ENCODE peak calls at places on chromosome 12, in nine cellular contexts. S is uterus, Z is A549, M is ovary, U is brain microvascular endothelial cell, Q is pancreas, L is fibroblast of lung, G is gastrocnemius medialis, H is HCT116. F is an unnamed sample.

GRCh38 chr12:1691123-1692007 is 495 bp downstream of the ADIPOR2 start:
- DNase-seq in S (peak; percentile 32), Z (no peak), M (no peak), U (no peak), Q (peak; percentile 38), L (no peak), G (no peak), H (no peak), F (peak; percentile 35)

GRCh38 chr12:92199846-92200576 is 54.4 kb upstream of the BTG1 start:
- DNase-seq in S (no peak), Z (no peak), M (no peak), U (no peak), Q (no peak), L (peak; percentile 69), G (no peak), H (no peak), F (no peak)

GRCh38 chr12:60819794-60820193 is 1224.0 kb downstream of the SLC16A7 start:
- DNase-seq in S (no peak), Z (no peak), M (no peak), U (no peak), Q (no peak), L (no peak), G (no peak), H (no peak), F (no peak)

GRCh38 chr12:15827136-15827535 is 37.9 kb upstream of the EPS8 start:
- DNase-seq in S (no peak), Z (no peak), M (no peak), U (no peak), Q (no peak), L (no peak), G (no peak), H (no peak), F (no peak)

GRCh38 chr12:13278249-13278787 is 81.8 kb downstream of the EMP1 start:
- DNase-seq in S (peak; percentile 58), Z (peak; percentile 69), M (peak; percentile 77), U (peak; percentile 51), Q (peak; percentile 45), L (peak; percentile 65), G (peak; percentile 15), H (peak; percentile 34), F (peak; percentile 84)

GRCh38 chr12:10354071-10354470 is 35.8 kb downstream of the KLRK1 start:
- DNase-seq in S (no peak), Z (no peak), M (no peak), U (no peak), Q (no peak), L (no peak), G (no peak), H (no peak), F (no peak)

GRCh38 chr12:109567967-109568366 is 5.3 kb downstream of the MMAB start:
- DNase-seq in S (no peak), Z (no peak), M (no peak), U (no peak), Q (no peak), L (no peak), G (no peak), H (no peak), F (no peak)

GRCh38 chr12:25591132-25591531 is 38.0 kb upstream of the LMNTD1 start:
- DNase-seq in S (no peak), Z (peak; percentile 3), M (no peak), U (no peak), Q (no peak), L (peak; percentile 5), G (no peak), H (no peak), F (no peak)

GRCh38 chr12:8554451-8555195 is 13.9 kb upstream of the CLEC4E start:
- DNase-seq in S (no peak), Z (peak; percentile 12), M (no peak), U (peak; percentile 50), Q (no peak), L (peak; percentile 11), G (no peak), H (no peak), F (peak; percentile 39)

GRCh38 chr12:18320036-18320617 is 58.8 kb downstream of the PIK3C2G start:
- DNase-seq in S (no peak), Z (peak; percentile 73), M (no peak), U (peak; percentile 80), Q (no peak), L (peak; percentile 67), G (no peak), H (peak; percentile 47), F (peak; percentile 86)

GRCh38 chr12:615620-616019 is 47.6 kb downstream of the NINJ2 start:
- DNase-seq in S (no peak), Z (no peak), M (no peak), U (no peak), Q (no peak), L (no peak), G (peak; percentile 72), H (no peak), F (no peak)

GRCh38 chr12:79547735-79548347 is 142.9 kb downstream of the PAWR start:
- DNase-seq in S (peak; percentile 47), Z (peak; percentile 84), M (peak; percentile 48), U (peak; percentile 77), Q (peak; percentile 31), L (peak; percentile 83), G (no peak), H (peak; percentile 34), F (peak; percentile 66)

GRCh38 chr12:89571481-89572190 is 45.8 kb upstream of the POC1B start:
- DNase-seq in S (no peak), Z (no peak), M (no peak), U (no peak), Q (no peak), L (peak; percentile 69), G (no peak), H (no peak), F (peak; percentile 46)

GRCh38 chr12:108234155-108234554 is 105.0 kb downstream of the CMKLR1 start:
- DNase-seq in S (peak; percentile 24), Z (no peak), M (no peak), U (no peak), Q (no peak), L (no peak), G (no peak), H (no peak), F (peak; percentile 21)

GRCh38 chr12:79691299-79692248 is 810 bp upstream of the PAWR start:
- DNase-seq in S (peak; percentile 60), Z (peak; percentile 85), M (no peak), U (peak; percentile 93), Q (no peak), L (peak; percentile 79), G (no peak), H (no peak), F (peak; percentile 83)

GRCh38 chr12:1922985-1923384 is 4.5 kb upstream of the CACNA2D4 start:
- DNase-seq in S (no peak), Z (no peak), M (no peak), U (no peak), Q (no peak), L (no peak), G (no peak), H (no peak), F (no peak)

GRCh38 chr12:104136577-104136976 is 1.4 kb downstream of the NFYB start:
- DNase-seq in S (no peak), Z (no peak), M (no peak), U (no peak), Q (no peak), L (peak; percentile 60), G (no peak), H (no peak), F (no peak)

GRCh38 chr12:47238665-47239064 is 158.9 kb upstream of the AMIGO2 start:
- DNase-seq in S (no peak), Z (no peak), M (no peak), U (no peak), Q (no peak), L (peak; percentile 59), G (no peak), H (no peak), F (no peak)

GRCh38 chr12:87305481-87305880 is 723.7 kb downstream of the C12orf50 start:
- DNase-seq in S (no peak), Z (no peak), M (no peak), U (no peak), Q (no peak), L (peak; percentile 15), G (no peak), H (no peak), F (no peak)

DNA sequence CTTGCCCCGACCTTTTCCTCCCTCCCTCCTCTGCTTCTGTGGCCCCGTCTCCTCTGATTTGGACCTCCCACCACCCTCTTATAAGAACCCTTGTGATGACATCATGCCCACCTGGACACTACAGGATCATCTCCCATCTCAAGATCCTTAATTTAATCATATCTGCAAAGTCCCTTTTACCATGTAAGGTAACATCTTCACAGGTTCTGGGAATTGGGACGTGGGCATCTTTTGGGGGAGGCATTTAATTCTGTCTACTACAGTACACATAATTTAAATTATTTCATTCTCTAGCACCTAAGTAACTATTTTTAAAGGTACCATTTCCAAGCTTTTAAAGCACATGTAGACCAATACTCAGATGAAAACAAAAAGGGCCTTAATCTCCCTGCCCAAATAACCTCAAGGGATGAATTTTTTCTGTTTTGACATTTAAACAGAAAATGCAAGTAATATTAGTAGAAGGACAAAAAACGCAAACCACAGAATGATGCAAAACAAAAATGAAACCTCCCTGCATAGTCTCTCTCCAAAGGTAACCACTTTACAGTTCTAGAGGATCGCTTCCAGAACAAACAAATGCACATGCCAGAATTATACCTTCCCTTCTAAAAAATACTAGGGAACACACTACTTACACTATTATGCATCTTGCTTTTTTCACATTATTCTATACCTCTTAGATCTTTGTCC is 222.1 kb downstream of the AACS start:
- DNase-seq in S (no peak), Z (no peak), M (no peak), U (no peak), Q (no peak), L (no peak), G (no peak), H (no peak), F (no peak)
- H3K27ac ChIP-seq in S (no peak overlapping the region), Z (no peak overlapping the region), M (no peak overlapping the region), U (no peak overlapping the region), Q (no peak overlapping the region), L (no peak overlapping the region), G (no peak overlapping the region), H (no peak overlapping the region), F (no peak overlapping the region)

GRCh38 chr12:125549836-125550235 is 484.6 kb downstream of the AACS start:
- DNase-seq in S (no peak), Z (peak; percentile 6), M (no peak), U (no peak), Q (no peak), L (no peak), G (no peak), H (no peak), F (no peak)
- TF ChIP-seq CTCF in S (no peak), Z (no peak), M (no peak), U (peak; percentile 43), Q (no peak), L (peak; percentile 47), G (no peak), H (peak; percentile 73), F (no peak)

GRCh38 chr12:57175428-57176138 is 28.2 kb upstream of the LRP1-AS start:
- DNase-seq in S (peak; percentile 92), Z (peak; percentile 88), M (peak; percentile 90), U (peak; percentile 44), Q (peak; percentile 43), L (peak; percentile 79), G (peak; percentile 60), H (peak; percentile 73), F (peak; percentile 81)
- H3K4me3 ChIP-seq in S (no peak overlapping the region), Z (no peak overlapping the region), M (no peak overlapping the region), U (no peak overlapping the region), Q (no peak overlapping the region), L (no peak overlapping the region), G (no peak overlapping the region), H (no peak overlapping the region), F (no peak overlapping the region)

GRCh38 chr12:6941267-6941666 is 2.3 kb upstream of the RNU7-1 start:
- DNase-seq in S (no peak), Z (no peak), M (peak; percentile 56), U (no peak), Q (no peak), L (no peak), G (no peak), H (no peak), F (no peak)
- H3K27ac ChIP-seq in S (no peak overlapping the region), Z (no peak overlapping the region), M (no peak overlapping the region), U (no peak overlapping the region), Q (no peak overlapping the region), L (no peak overlapping the region), G (peak overlapping the region; percentile 9), H (peak overlapping the region; percentile 26), F (no peak overlapping the region)

GRCh38 chr12:30515351-30515750 is 180.3 kb downstream of the IPO8 start:
- DNase-seq in S (no peak), Z (peak; percentile 13), M (no peak), U (no peak), Q (no peak), L (peak; percentile 61), G (no peak), H (peak; percentile 2), F (peak; percentile 28)
- TF ChIP-seq CTCF in S (no peak), Z (peak; percentile 32), M (peak; percentile 10), U (no peak), Q (no peak), L (peak; percentile 27), G (no peak), H (peak; percentile 41), F (peak; percentile 33)